ENCODE peak calls at places on chromosomes 2 and 18, in six cellular contexts. W, L, C, S, J and B are unnamed samples.

GRCh38 chr18:55927831-55928230 is 339.8 kb upstream of the TCF4 start:
- DNase-seq in W (peak), L (no peak), C (no peak), S (peak), J (peak), B (no peak)

GRCh38 chr2:197259470-197259999 is 51.0 kb downstream of the ANKRD44 start:
- DNase-seq in W (no peak), L (no peak), C (no peak), S (no peak), J (no peak), B (no peak)

GRCh38 chr2:74889159-74889558 is 55.2 kb downstream of the HK2 start:
- DNase-seq in W (no peak), L (no peak), C (no peak), S (no peak), J (no peak), B (no peak)

GRCh38 chr2:101741775-101742520 is 44.4 kb downstream of the MAP4K4 start:
- DNase-seq in W (no peak), L (no peak), C (no peak), S (no peak), J (no peak), B (no peak)

GRCh38 chr18:7567487-7568425 is 640 bp downstream of the PTPRM start:
- DNase-seq in W (peak), L (no peak), C (peak), S (peak), J (peak), B (no peak)

GRCh38 chr2:33272001-33272400 is 204.4 kb upstream of the RASGRP3 start:
- DNase-seq in W (no peak), L (no peak), C (no peak), S (no peak), J (peak), B (no peak)

GRCh38 chr2:240983996-240984498 is 14.4 kb upstream of the SNED1 start:
- DNase-seq in W (no peak), L (no peak), C (no peak), S (no peak), J (no peak), B (no peak)

GRCh38 chr2:31440764-31441163 is 26.2 kb upstream of the XDH start:
- DNase-seq in W (peak), L (peak), C (no peak), S (peak), J (peak), B (no peak)

GRCh38 chr2:187319441-187320108 is 128.5 kb downstream of the CALCRL start:
- DNase-seq in W (no peak), L (peak), C (no peak), S (peak), J (peak), B (no peak)

GRCh38 chr2:28188436-28188835 is 204.2 kb upstream of the FOSL2 start:
- DNase-seq in W (no peak), L (no peak), C (no peak), S (no peak), J (no peak), B (no peak)

GRCh38 chr2:99998981-99999380 is 143.4 kb downstream of the AFF3 start:
- DNase-seq in W (no peak), L (no peak), C (no peak), S (no peak), J (no peak), B (no peak)